ENCODE peak calls at places on chromosomes 5 and 9, in six cellular contexts. O is bronchial epithelial cell, M is OCI-LY7, A is foreskin fibroblast, J is kidney, N is A549. Q is an unnamed sample.

GRCh38 chr5:127400946-127401670 is 110.5 kb downstream of the MEGF10 start:
- DNase-seq in N (no peak), A (no peak), J (no peak), O (no peak), M (no peak), Q (no peak)

GRCh38 chr9:69549310-69550202 is 122.6 kb downstream of the APBA1 start:
- DNase-seq in O (peak; percentile 54), A (peak; percentile 30), N (peak; percentile 49), J (no peak), M (peak; percentile 35), Q (peak; percentile 62)

GRCh38 chr5:230711-231110 is 12.6 kb downstream of the SDHA start:
- DNase-seq in A (no peak), J (no peak), M (no peak), O (no peak), N (no peak), Q (no peak)

GRCh38 chr9:85200726-85201402 is 531.3 kb downstream of the NTRK2 start:
- DNase-seq in N (no peak), O (peak; percentile 88), M (no peak), A (peak; percentile 34), J (no peak), Q (no peak)

GRCh38 chr5:141245250-141245717 is at the start of gene PCDHB15:
- DNase-seq in J (no peak), N (peak; percentile 17), O (no peak), A (no peak), M (no peak), Q (no peak)

GRCh38 chr5:177071671-177072385 is 14.9 kb upstream of the FGFR4 start:
- DNase-seq in A (peak; percentile 75), M (peak; percentile 91), O (peak; percentile 74), J (peak; percentile 26), N (peak; percentile 82), Q (peak; percentile 82)

GRCh38 chr9:121484659-121485446 is 14.8 kb downstream of the GGTA1 start:
- DNase-seq in M (no peak), A (no peak), O (no peak), N (no peak), J (no peak), Q (no peak)

GRCh38 chr5:32859211-32859641 is 148.1 kb downstream of the NPR3 start:
- DNase-seq in M (no peak), O (peak; percentile 52), J (no peak), A (peak; percentile 28), N (no peak), Q (no peak)

GRCh38 chr9:23830949-23831730 is 5.1 kb upstream of the ELAVL2 start:
- DNase-seq in M (no peak), O (no peak), J (no peak), N (no peak), A (no peak), Q (no peak)

GRCh38 chr9:137297060-137297664 is 4.9 kb downstream of the NRARP start:
- DNase-seq in N (no peak), M (peak; percentile 27), A (no peak), O (no peak), J (no peak), Q (no peak)

GRCh38 chr5:150350524-150351344 is 6.8 kb upstream of the TCOF1 start:
- DNase-seq in M (peak; percentile 81), O (peak; percentile 67), N (peak; percentile 83), J (peak; percentile 88), A (peak; percentile 74), Q (peak; percentile 82)

GRCh38 chr5:2207416-2207950 is 324.8 kb upstream of the IRX4 start:
- DNase-seq in N (no peak), M (no peak), A (no peak), J (no peak), O (no peak), Q (no peak)

GRCh38 chr9:77957652-77958051 is 74.0 kb downstream of the GNAQ start:
- DNase-seq in O (peak; percentile 82), N (no peak), M (no peak), J (no peak), A (no peak), Q (no peak)

GRCh38 chr5:149646564-149646963 is 65.3 kb downstream of the ARHGEF37 start:
- DNase-seq in M (peak; percentile 83), J (no peak), A (no peak), N (no peak), O (peak; percentile 56), Q (no peak)

GRCh38 chr9:136853596-136854112 is 1.5 kb downstream of the MAMDC4 start:
- DNase-seq in J (peak; percentile 71), M (peak; percentile 24), N (no peak), A (no peak), O (no peak), Q (peak; percentile 66)

GRCh38 chr5:169063269-169063919 is 237.5 kb downstream of the SLIT3 start:
- DNase-seq in M (no peak), N (no peak), J (no peak), A (no peak), O (no peak), Q (no peak)

GRCh38 chr5:74394924-74395880 is 245.3 kb downstream of the ENC1 start:
- DNase-seq in M (peak; percentile 39), A (no peak), J (peak; percentile 76), O (peak; percentile 97), N (no peak), Q (peak; percentile 44)

GRCh38 chr5:122429545-122430327 is 117.7 kb downstream of the SNCAIP start:
- DNase-seq in O (no peak), M (no peak), N (no peak), A (no peak), J (no peak), Q (no peak)

GRCh38 chr9:98931990-98932389 is 11.7 kb upstream of the COL15A1 start:
- DNase-seq in O (no peak), N (no peak), A (no peak), M (no peak), J (no peak), Q (no peak)

GRCh38 chr5:13939647-13940046 is 4.8 kb downstream of the DNAH5 start:
- DNase-seq in O (no peak), M (no peak), J (no peak), A (no peak), N (no peak), Q (no peak)

GRCh38 chr5:37900692-37901091 is 60.9 kb upstream of the GDNF start:
- DNase-seq in M (peak; percentile 0), A (peak; percentile 42), O (peak; percentile 31), J (peak; percentile 89), N (peak; percentile 29), Q (no peak)

GRCh38 chr5:145829708-145830361 is 5.3 kb downstream of the PRELID2 start:
- DNase-seq in O (no peak), A (no peak), J (no peak), M (no peak), N (no peak), Q (no peak)

GRCh38 chr9:115593587-115594091 is 475.7 kb upstream of the TNC start:
- DNase-seq in M (peak; percentile 31), N (peak; percentile 61), A (peak; percentile 42), O (peak; percentile 46), J (no peak), Q (peak; percentile 24)

GRCh38 chr9:8904971-8905370 is 1105.4 kb upstream of the DMAC1 start:
- DNase-seq in A (no peak), J (no peak), N (no peak), M (no peak), O (no peak), Q (no peak)

GRCh38 chr5:39599721-39600431 is 175.1 kb upstream of the DAB2 start:
- DNase-seq in M (peak; percentile 10), O (peak; percentile 55), N (peak; percentile 67), J (no peak), A (peak; percentile 82), Q (no peak)

DNA sequence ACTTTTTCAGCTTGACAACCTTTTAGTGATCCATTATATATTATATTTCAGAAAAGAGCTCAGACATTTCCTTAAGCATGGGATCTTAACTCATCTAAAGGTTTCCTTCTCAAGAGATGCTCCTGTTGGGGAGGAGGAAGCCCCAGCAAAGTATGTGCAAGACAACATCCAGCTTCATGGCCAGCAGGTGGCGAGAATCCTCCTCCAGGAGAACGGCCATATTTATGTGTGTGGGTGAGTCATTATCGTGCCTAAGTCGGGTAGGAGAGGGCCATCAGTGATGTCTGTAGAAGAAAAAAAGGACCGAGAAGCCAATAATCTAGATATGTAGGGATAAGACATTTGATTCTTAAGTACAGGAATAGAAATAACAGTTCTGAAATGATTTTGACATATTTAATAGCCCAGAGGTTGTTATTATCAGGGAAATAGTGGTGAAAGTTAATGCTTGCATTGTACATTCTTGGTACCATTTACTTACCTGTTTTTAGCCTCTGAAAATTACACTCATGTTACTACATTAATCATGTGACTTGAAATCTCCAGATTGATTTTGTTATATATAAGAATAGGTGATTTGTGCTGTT is 28.2 kb downstream of the MTRR start:
- DNase-seq in M (no peak), O (peak; percentile 37), J (no peak), N (peak; percentile 72), A (peak; percentile 49), Q (peak; percentile 53)
- TF ChIP-seq CTCF in M (peak; percentile 67), O (peak; percentile 30), J (no peak), N (peak; percentile 30), A (peak; percentile 61), Q (peak; percentile 40)

GRCh38 chr5:173055042-173055721 is 970 bp upstream of the CREBRF start:
- DNase-seq in A (no peak), M (no peak), J (no peak), N (no peak), O (no peak), Q (no peak)
- H3K4me3 ChIP-seq in A (peak overlapping the region; percentile 93), M (peak overlapping the region; percentile 89), J (peak overlapping the region; percentile 93), N (peak overlapping the region; percentile 93), O (peak overlapping the region; percentile 85), Q (peak overlapping the region; percentile 63)

GRCh38 chr5:106639488-106639887 is 1031.2 kb downstream of the EFNA5 start:
- DNase-seq in N (peak; percentile 3), J (no peak), A (no peak), O (no peak), M (no peak), Q (no peak)
- TF ChIP-seq CTCF in N (no peak), J (no peak), A (no peak), O (no peak), M (peak; percentile 41), Q (no peak)

DNA sequence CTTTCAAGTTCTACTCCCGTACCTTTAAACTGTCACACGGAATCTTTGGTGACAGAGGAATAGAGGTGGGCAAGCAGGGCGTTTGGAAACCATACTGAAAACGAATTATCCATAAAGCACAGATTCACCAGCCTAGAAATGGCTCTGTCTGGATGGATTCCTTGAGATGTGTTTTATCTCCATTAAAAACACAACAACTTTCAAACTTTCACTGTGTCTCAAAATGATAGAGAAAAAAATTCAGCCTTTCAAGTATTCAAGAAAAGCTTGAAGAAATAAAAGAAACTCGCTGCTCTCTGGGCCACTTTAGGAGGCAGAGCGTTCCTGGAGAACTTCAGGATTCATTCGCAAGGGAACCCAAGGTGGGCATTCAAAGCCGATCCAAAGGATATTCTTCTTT is 589 bp upstream of the THBS4 start:
- DNase-seq in N (no peak), O (no peak), A (no peak), J (no peak), M (no peak), Q (no peak)
- H3K4me3 ChIP-seq in N (no peak overlapping the region), O (no peak overlapping the region), A (no peak overlapping the region), J (no peak overlapping the region), M (no peak overlapping the region), Q (no peak overlapping the region)

GRCh38 chr5:60929024-60929423 is 15.8 kb downstream of the ERCC8 start:
- DNase-seq in N (no peak), O (peak; percentile 2), A (no peak), J (no peak), M (no peak), Q (no peak)
- TF ChIP-seq CTCF in N (peak; percentile 44), O (no peak), A (peak; percentile 7), J (no peak), M (peak; percentile 69), Q (no peak)